ENCODE peak calls at places on chromosomes 4 and X, in five cellular contexts. J is cardiac fibroblast; G is CD4-positive, CD25-positive, alpha-beta regulatory T cell; X is HL-60; M is dorsolateral prefrontal cortex. W is an unnamed sample.

GRCh38 chrX:22360129-22360528 is 87.4 kb downstream of the CBLL2 start:
- DNase-seq in J (peak; percentile 3), G (no peak), X (no peak), M (no peak), W (no peak)

GRCh38 chr4:74768857-74769525 is 25.3 kb downstream of the BTC start:
- DNase-seq in J (peak; percentile 64), G (no peak), X (no peak), M (no peak), W (peak; percentile 5)

GRCh38 chrX:136395271-136395670 is 92.5 kb upstream of the BRS3 start:
- DNase-seq in J (no peak), G (no peak), X (no peak), M (no peak), W (no peak)

GRCh38 chr4:57098945-57099344 is 11.2 kb downstream of the IGFBP7 start:
- DNase-seq in J (peak; percentile 85), G (no peak), X (no peak), M (no peak), W (no peak)

GRCh38 chrX:127873637-127874036 is 178.6 kb downstream of the ACTRT1 start:
- DNase-seq in J (no peak), G (no peak), X (no peak), M (no peak), W (no peak)

GRCh38 chr4:3366893-3367775 is 74.3 kb downstream of the RGS12 start:
- DNase-seq in J (no peak), G (no peak), X (no peak), M (no peak), W (no peak)

GRCh38 chr4:151641167-151641566 is 119.6 kb downstream of the GATB start:
- DNase-seq in J (peak; percentile 53), G (no peak), X (peak; percentile 89), M (no peak), W (peak; percentile 26)

GRCh38 chrX:10828640-10829039 is 208.3 kb upstream of the MID1 start:
- DNase-seq in J (no peak), G (no peak), X (no peak), M (no peak), W (no peak)

GRCh38 chrX:153447581-153447960 is 1.7 kb upstream of the TREX2 start:
- DNase-seq in J (no peak), G (no peak), X (no peak), M (no peak), W (no peak)

GRCh38 chr4:140744421-140744820 is 11.8 kb downstream of the TBC1D9 start:
- DNase-seq in J (no peak), G (no peak), X (no peak), M (no peak), W (no peak)

GRCh38 chr4:80243274-80244018 is 23.0 kb upstream of the FGF5 start:
- DNase-seq in J (no peak), G (no peak), X (no peak), M (no peak), W (no peak)

GRCh38 chr4:15089979-15090378 is 87.7 kb downstream of the CPEB2 start:
- DNase-seq in J (no peak), G (no peak), X (no peak), M (no peak), W (no peak)

GRCh38 chr4:89752932-89753598 is 83.9 kb downstream of the SNCA start:
- DNase-seq in J (peak; percentile 82), G (no peak), X (no peak), M (no peak), W (no peak)

GRCh38 chrX:81202413-81202794 is 502 bp downstream of the SH3BGRL start:
- DNase-seq in J (peak; percentile 15), G (peak; percentile 24), X (no peak), M (no peak), W (peak; percentile 20)

GRCh38 chr4:34721835-34722234 is 1522.5 kb downstream of the ARAP2 start:
- DNase-seq in J (no peak), G (no peak), X (no peak), M (no peak), W (no peak)

GRCh38 chr4:148574502-148574901 is 132.3 kb upstream of the NR3C2 start:
- DNase-seq in J (no peak), G (no peak), X (no peak), M (no peak), W (no peak)

GRCh38 chr4:5138389-5138788 is 87.1 kb downstream of the STK32B start:
- DNase-seq in J (no peak), G (no peak), X (no peak), M (no peak), W (no peak)

GRCh38 chrX:103404225-103405008 is 28.1 kb downstream of the BEX3 start:
- DNase-seq in J (peak; percentile 95), G (peak; percentile 77), X (no peak), M (no peak), W (peak; percentile 90)

GRCh38 chr4:115331241-115331640 is 217.8 kb upstream of the NDST4 start:
- DNase-seq in J (no peak), G (no peak), X (no peak), M (no peak), W (no peak)

GRCh38 chr4:4472344-4472958 is 69.4 kb downstream of the STX18 start:
- DNase-seq in J (no peak), G (no peak), X (no peak), M (no peak), W (no peak)

GRCh38 chrX:153921511-153922285 is 4.4 kb downstream of the ARHGAP4 start:
- DNase-seq in J (no peak), G (peak; percentile 50), X (no peak), M (no peak), W (no peak)

GRCh38 chr4:31793907-31794306 is 1073.7 kb downstream of the PCDH7 start:
- DNase-seq in J (peak; percentile 16), G (no peak), X (no peak), M (no peak), W (no peak)

GRCh38 chr4:105555409-105555808 is 3.0 kb downstream of the ARHGEF38 start:
- DNase-seq in J (no peak), G (no peak), X (no peak), M (no peak), W (no peak)

GRCh38 chrX:10288400-10288799 is 131.6 kb downstream of the CLCN4 start:
- DNase-seq in J (no peak), G (no peak), X (no peak), M (no peak), W (no peak)

GRCh38 chrX:16589211-16589610 is 60.7 kb upstream of the S100G start:
- DNase-seq in J (peak; percentile 65), G (no peak), X (no peak), M (no peak), W (no peak)

GRCh38 chrX:102934624-102935023 is 2.4 kb upstream of the RAB40AL start:
- DNase-seq in J (peak; percentile 27), G (peak; percentile 46), X (peak; percentile 43), M (no peak), W (peak; percentile 35)

GRCh38 chr4:770022-770421 is 55.9 kb downstream of the CPLX1 start:
- DNase-seq in J (no peak), G (no peak), X (no peak), M (no peak), W (no peak)

GRCh38 chrX:148893395-148893794 is 393.0 kb downstream of the AFF2 start:
- DNase-seq in J (no peak), G (no peak), X (no peak), M (no peak), W (no peak)

GRCh38 chr4:53507671-53508286 is 83.5 kb downstream of the LNX1 start:
- DNase-seq in J (peak; percentile 98), G (no peak), X (no peak), M (no peak), W (peak; percentile 3)

GRCh38 chr4:128427832-128428366 is 140.3 kb upstream of the PGRMC2 start:
- DNase-seq in J (peak; percentile 86), G (no peak), X (peak; percentile 14), M (no peak), W (peak; percentile 14)

GRCh38 chr4:155616112-155616511 is 50.5 kb upstream of the GUCY1A1 start:
- DNase-seq in J (peak; percentile 24), G (no peak), X (no peak), M (no peak), W (no peak)

GRCh38 chrX:123720486-123720885 is 12.4 kb downstream of the THOC2 start:
- DNase-seq in J (no peak), G (no peak), X (no peak), M (no peak), W (no peak)

GRCh38 chrX:54076903-54077302 is 32.6 kb upstream of the PHF8 start:
- DNase-seq in J (peak; percentile 32), G (no peak), X (no peak), M (no peak), W (no peak)

DNA sequence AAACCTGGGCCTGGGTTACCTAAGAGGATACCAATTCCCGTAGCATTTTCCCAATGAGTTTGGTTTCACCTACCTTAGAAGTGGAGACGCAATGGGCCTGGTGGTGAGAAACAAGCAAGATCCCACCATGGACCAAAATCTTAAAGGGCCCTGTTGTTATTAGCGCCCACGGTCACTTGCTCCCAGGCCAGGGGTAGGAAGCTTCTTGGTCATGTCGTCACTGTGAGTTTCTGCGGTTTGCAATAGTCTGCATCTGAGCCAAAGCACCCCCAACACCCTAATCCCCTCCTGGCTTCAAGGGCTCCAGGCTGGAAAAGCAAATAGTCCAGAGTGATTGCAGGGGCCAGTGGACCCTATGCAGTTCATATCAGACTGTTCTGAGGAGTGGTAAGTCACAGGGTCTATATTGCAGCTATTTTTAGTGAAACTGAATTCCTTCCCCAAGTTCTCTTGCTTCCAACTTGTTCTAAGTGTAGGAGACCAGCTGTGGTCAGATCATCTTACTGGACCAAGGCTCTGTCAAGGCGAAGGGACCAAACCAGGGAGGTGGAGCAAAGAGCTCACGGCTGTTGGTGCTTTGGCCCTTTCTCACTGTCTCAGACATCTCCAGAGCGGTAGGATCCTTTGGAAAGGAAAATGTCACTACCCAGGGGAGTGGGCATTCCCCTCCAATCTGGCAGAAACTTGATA is 307.9 kb upstream of the F9 start:
- DNase-seq in J (no peak), G (no peak), X (no peak), M (no peak), W (no peak)
- H3K4me3 ChIP-seq in J (no peak overlapping the region), G (no peak overlapping the region), X (no peak overlapping the region), M (no peak overlapping the region), W (no peak overlapping the region)

GRCh38 chr4:113316879-113317278 is 267.4 kb downstream of the ANK2 start:
- DNase-seq in J (no peak), G (peak; percentile 23), X (no peak), M (no peak), W (peak; percentile 84)

GRCh38 chr4:113312529-113312928 is 263.1 kb downstream of the ANK2 start:
- DNase-seq in J (no peak), G (no peak), X (no peak), M (no peak), W (no peak)

GRCh38 chr4:113317523-113317922 is 268.1 kb downstream of the ANK2 start:
- DNase-seq in J (no peak), G (no peak), X (no peak), M (no peak), W (no peak)
- H3K4me3 ChIP-seq in J (no peak overlapping the region), G (no peak overlapping the region), X (no peak overlapping the region), M (no peak overlapping the region), W (no peak overlapping the region)

GRCh38 chrX:46959101-46959500 is 46.9 kb downstream of the JADE3 start:
- DNase-seq in J (no peak), G (no peak), X (peak; percentile 32), M (no peak), W (no peak)
- H3K4me3 ChIP-seq in J (no peak overlapping the region), G (no peak overlapping the region), X (no peak overlapping the region), M (no peak overlapping the region), W (no peak overlapping the region)

DNA sequence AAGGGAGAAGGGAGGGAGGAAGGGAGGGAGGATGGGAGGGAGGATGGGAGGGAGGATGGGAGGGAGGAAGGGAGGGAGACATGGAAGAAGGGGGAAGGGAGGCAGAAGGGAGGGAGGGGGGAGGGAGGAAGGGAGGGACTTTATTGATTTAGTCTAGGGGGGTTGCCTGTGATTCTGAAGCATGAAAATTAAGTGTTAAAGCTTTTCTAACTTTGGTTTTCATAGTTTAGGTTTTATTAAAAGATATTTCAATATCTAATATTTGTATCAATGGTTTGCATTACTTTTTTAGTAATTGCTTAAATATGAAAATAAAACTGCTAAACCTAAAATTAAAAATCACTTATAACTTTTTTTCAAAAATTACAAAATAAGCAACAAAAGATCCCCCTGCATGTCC is 2.4 kb downstream of the PALLD start:
- DNase-seq in J (no peak), G (no peak), X (no peak), M (no peak), W (no peak)
- H3K4me3 ChIP-seq in J (no peak overlapping the region), G (no peak overlapping the region), X (no peak overlapping the region), M (no peak overlapping the region), W (no peak overlapping the region)

W was measured in GM12865.